ENCODE peak calls at places on chromosomes 5 and 9, in four cellular contexts. T, A, F and Y are unnamed samples.

GRCh38 chr9:126049088-126049487 is 277.5 kb upstream of the MVB12B start:
- DNase-seq in F (no peak), A (no peak), T (peak; percentile 34), Y (no peak)

GRCh38 chr5:66661149-66661548 is 65.0 kb downstream of the MAST4 start:
- DNase-seq in F (no peak), A (no peak), T (no peak), Y (no peak)

GRCh38 chr9:2039294-2040180 is 24.4 kb downstream of the SMARCA2 start:
- DNase-seq in F (no peak), A (peak; percentile 75), T (no peak), Y (no peak)

GRCh38 chr9:113345165-113345564 is 4.2 kb upstream of the BSPRY start:
- DNase-seq in T (no peak), F (no peak), A (no peak), Y (no peak)

GRCh38 chr5:10454591-10455272 is 13.1 kb downstream of the ROPN1L start:
- DNase-seq in T (no peak), F (no peak), A (no peak), Y (no peak)

GRCh38 chr9:35335164-35335563 is 154.7 kb upstream of the RUSC2 start:
- DNase-seq in A (no peak), T (no peak), F (no peak), Y (no peak)

GRCh38 chr9:13109781-13110180 is 169.7 kb downstream of the MPDZ start:
- DNase-seq in A (no peak), T (no peak), F (no peak), Y (no peak)

GRCh38 chr5:59535561-59535960 is 358.0 kb downstream of the PDE4D start:
- DNase-seq in A (no peak), F (no peak), T (no peak), Y (no peak)

GRCh38 chr5:154189256-154189818 is 1.2 kb upstream of the GALNT10 start:
- DNase-seq in F (no peak), A (no peak), T (peak; percentile 45), Y (no peak)

GRCh38 chr5:16536818-16537217 is 71.2 kb upstream of the ZNF622 start:
- DNase-seq in F (no peak), T (no peak), A (no peak), Y (no peak)

GRCh38 chr9:116476935-116477381 is 210.1 kb upstream of the TRIM32 start:
- DNase-seq in F (no peak), T (peak; percentile 39), A (no peak), Y (no peak)

GRCh38 chr9:99825158-99826046 is 3.7 kb downstream of the NR4A3 start:
- DNase-seq in T (peak; percentile 66), F (no peak), A (no peak), Y (no peak)

GRCh38 chr5:81687292-81687691 is 63.6 kb downstream of the SSBP2 start:
- DNase-seq in A (no peak), F (no peak), T (no peak), Y (no peak)

GRCh38 chr5:43560128-43560527 is 3.3 kb upstream of the PAIP1 start:
- DNase-seq in A (no peak), T (no peak), F (no peak), Y (no peak)

GRCh38 chr9:9257999-9258398 is 1354.8 kb downstream of the PTPRD start:
- DNase-seq in T (no peak), A (no peak), F (no peak), Y (no peak)